ENCODE peak calls at places on chromosomes 2 and 18, in ten cellular contexts. T is activated naive CD8-positive, alpha-beta T cell treated with anti-CD3 and anti-CD28 coated beads, Interleukin-2, amount 50 U/mL, for 24 hours; H is amniotic stem cell; A is stimulated activated CD4-positive, alpha-beta T cell treated with anti-CD3 and anti-CD28 coated beads, Interleukin-15, amount 100 ng/mL, for 1 hour; L is cerebellum; K is T follicular helper cell; C is stimulated activated CD8-positive, alpha-beta memory T cell treated with anti-CD3 and anti-CD28 coated beads, Interleukin-2, amount 100 ng/mL, for 48 hours; F is NCI-H748 treated with DMSO at 0.1 percent for 48 hours; R is HS-5; Q is T1000. O is an unnamed sample.

GRCh38 chr2:27960237-27960912 is 69.8 kb downstream of the BABAM2 start:
- DNase-seq in T (no peak), H (peak; percentile 56), A (no peak), L (no peak), K (no peak), C (no peak), F (no peak), R (peak; percentile 76), Q (no peak), O (no peak)

GRCh38 chr18:50638623-50639398 is 78.9 kb downstream of the MAPK4 start:
- DNase-seq in T (no peak), H (no peak), A (no peak), L (peak; percentile 42), K (no peak), C (no peak), F (no peak), R (no peak), Q (no peak), O (no peak)

GRCh38 chr2:127049927-127050802 is 56.8 kb downstream of the BIN1 start:
- DNase-seq in T (peak; percentile 80), H (peak; percentile 21), A (peak; percentile 60), L (peak; percentile 79), K (peak; percentile 34), C (peak; percentile 66), F (peak; percentile 19), R (no peak), Q (peak; percentile 30), O (no peak)

GRCh38 chr2:27408601-27409320 is 630 bp downstream of the PPM1G start:
- DNase-seq in T (peak; percentile 40), H (no peak), A (no peak), L (peak; percentile 23), K (no peak), C (no peak), F (no peak), R (no peak), Q (no peak), O (no peak)

GRCh38 chr18:3525870-3526420 is 76.0 kb downstream of the TGIF1 start:
- DNase-seq in T (peak; percentile 24), H (no peak), A (no peak), L (peak; percentile 72), K (peak; percentile 7), C (no peak), F (no peak), R (no peak), Q (no peak), O (no peak)

GRCh38 chr2:232147440-232148077 is 186.0 kb downstream of the DIS3L2 start:
- DNase-seq in T (no peak), H (no peak), A (no peak), L (no peak), K (no peak), C (no peak), F (no peak), R (no peak), Q (no peak), O (no peak)

GRCh38 chr2:154402138-154402714 is 296.3 kb upstream of the KCNJ3 start:
- DNase-seq in T (no peak), H (no peak), A (no peak), L (peak; percentile 7), K (no peak), C (no peak), F (peak; percentile 55), R (peak; percentile 31), Q (no peak), O (no peak)

GRCh38 chr2:96533292-96534073 is 3.1 kb upstream of the ARID5A start:
- DNase-seq in T (no peak), H (no peak), A (no peak), L (no peak), K (no peak), C (no peak), F (no peak), R (no peak), Q (no peak), O (no peak)

GRCh38 chr2:37637122-37637875 is 34.1 kb downstream of the CDC42EP3 start:
- DNase-seq in T (no peak), H (no peak), A (no peak), L (no peak), K (no peak), C (no peak), F (no peak), R (no peak), Q (no peak), O (no peak)

GRCh38 chr2:182321096-182321495 is 105.7 kb downstream of the PDE1A start:
- DNase-seq in T (no peak), H (no peak), A (no peak), L (peak; percentile 23), K (no peak), C (no peak), F (no peak), R (no peak), Q (no peak), O (no peak)

GRCh38 chr2:142291964-142292363 is 161.1 kb upstream of the LRP1B start:
- DNase-seq in T (no peak), H (peak; percentile 67), A (no peak), L (no peak), K (no peak), C (no peak), F (no peak), R (no peak), Q (no peak), O (no peak)